ENCODE peak calls at places on chromosomes 11 and 22, in six cellular contexts. One of them, this sample, is unnamed.

GRCh38 chr11:116043857-116044256 is 539.6 kb upstream of the CADM1 start:
- DNase-seq in nephron progenitor cell: no peak
- DNase-seq in pancreas: no peak
- DNase-seq in uterus: no peak
- DNase-seq in HFF-Myc: no peak
- DNase-seq in endothelial cell: no peak
- DNase-seq in this sample: no peak

GRCh38 chr22:33335611-33336279 is 277.6 kb upstream of the SYN3 start:
- DNase-seq in pancreas: no peak
- DNase-seq in uterus: no peak
- DNase-seq in endothelial cell: no peak
- DNase-seq in nephron progenitor cell: no peak
- DNase-seq in HFF-Myc: no peak
- DNase-seq in this sample: no peak

GRCh38 chr11:76459299-76459698 is 14.5 kb downstream of the EMSY start:
- DNase-seq in pancreas: no peak
- DNase-seq in endothelial cell: no peak
- DNase-seq in HFF-Myc: no peak
- DNase-seq in uterus: no peak
- DNase-seq in nephron progenitor cell: no peak
- DNase-seq in this sample: no peak

GRCh38 chr11:45803981-45804805 is 756 bp upstream of the SLC35C1 start:
- DNase-seq in endothelial cell: peak; percentile 51
- DNase-seq in pancreas: peak; percentile 94
- DNase-seq in HFF-Myc: no peak
- DNase-seq in nephron progenitor cell: peak; percentile 74
- DNase-seq in uterus: peak; percentile 76
- DNase-seq in this sample: peak; percentile 92

GRCh38 chr11:95256204-95256819 is 25.3 kb upstream of the SESN3 start:
- DNase-seq in HFF-Myc: no peak
- DNase-seq in nephron progenitor cell: no peak
- DNase-seq in endothelial cell: no peak
- DNase-seq in pancreas: no peak
- DNase-seq in uterus: no peak
- DNase-seq in this sample: no peak

GRCh38 chr11:2511421-2512369 is 66.9 kb downstream of the KCNQ1 start:
- DNase-seq in nephron progenitor cell: no peak
- DNase-seq in endothelial cell: no peak
- DNase-seq in uterus: peak; percentile 11
- DNase-seq in HFF-Myc: no peak
- DNase-seq in pancreas: peak; percentile 38
- DNase-seq in this sample: peak; percentile 78

GRCh38 chr22:45932066-45932465 is 44.9 kb downstream of the WNT7B start:
- DNase-seq in HFF-Myc: no peak
- DNase-seq in uterus: no peak
- DNase-seq in pancreas: no peak
- DNase-seq in endothelial cell: no peak
- DNase-seq in nephron progenitor cell: no peak
- DNase-seq in this sample: no peak

GRCh38 chr11:57324154-57324885 is 432 bp downstream of the TNKS1BP1 start:
- DNase-seq in HFF-Myc: no peak
- DNase-seq in nephron progenitor cell: peak; percentile 74
- DNase-seq in pancreas: peak; percentile 89
- DNase-seq in endothelial cell: peak; percentile 75
- DNase-seq in uterus: peak; percentile 56
- DNase-seq in this sample: peak; percentile 89

GRCh38 chr11:48105096-48105990 is 111.3 kb upstream of the OR4B1 start:
- DNase-seq in uterus: no peak
- DNase-seq in HFF-Myc: no peak
- DNase-seq in nephron progenitor cell: no peak
- DNase-seq in pancreas: no peak
- DNase-seq in endothelial cell: no peak
- DNase-seq in this sample: peak; percentile 8

GRCh38 chr22:20247010-20247505 is 21.1 kb downstream of the RTN4R start:
- DNase-seq in endothelial cell: peak; percentile 22
- DNase-seq in pancreas: no peak
- DNase-seq in uterus: no peak
- DNase-seq in HFF-Myc: no peak
- DNase-seq in nephron progenitor cell: peak; percentile 39
- DNase-seq in this sample: no peak

DNA sequence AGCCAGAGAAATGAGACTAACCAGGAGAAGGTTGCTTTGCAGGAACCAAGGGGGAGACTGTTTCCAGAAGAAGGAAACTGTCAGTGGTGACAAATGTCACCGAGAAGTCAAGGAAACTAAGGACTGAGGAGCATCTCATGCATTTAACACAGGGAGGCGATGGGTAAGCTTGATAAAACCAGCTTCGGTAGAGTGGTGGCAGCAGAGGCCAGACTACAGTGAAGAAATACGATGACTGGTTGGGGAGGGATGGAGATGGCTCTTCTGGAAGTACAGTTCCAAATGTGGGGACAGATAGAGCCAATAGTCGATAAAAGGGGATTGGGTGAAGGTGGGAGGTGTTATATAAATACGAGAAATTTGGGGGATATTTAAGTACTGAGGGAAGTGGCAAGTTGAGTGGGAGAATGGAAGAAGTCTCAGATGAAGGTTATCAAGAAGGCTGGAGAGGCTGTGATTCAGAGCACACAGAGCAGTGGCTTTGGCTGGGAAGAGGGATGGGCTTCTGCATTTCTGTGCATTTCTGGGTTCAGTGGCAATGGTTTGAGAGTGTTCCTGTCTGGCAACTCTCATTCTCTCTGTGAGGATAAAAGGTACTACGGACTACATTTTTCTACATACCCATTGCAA is 29.2 kb downstream of the SC5D start:
- DNase-seq in uterus: no peak
- DNase-seq in endothelial cell: no peak
- DNase-seq in HFF-Myc: no peak
- DNase-seq in nephron progenitor cell: no peak
- DNase-seq in pancreas: no peak
- DNase-seq in this sample: no peak
- TF ChIP-seq CTCF in uterus: no peak
- TF ChIP-seq CTCF in endothelial cell: no peak
- TF ChIP-seq CTCF in HFF-Myc: peak; percentile 14
- TF ChIP-seq CTCF in nephron progenitor cell: no peak
- TF ChIP-seq CTCF in pancreas: peak; percentile 7
- TF ChIP-seq CTCF in this sample: peak; percentile 33

DNA sequence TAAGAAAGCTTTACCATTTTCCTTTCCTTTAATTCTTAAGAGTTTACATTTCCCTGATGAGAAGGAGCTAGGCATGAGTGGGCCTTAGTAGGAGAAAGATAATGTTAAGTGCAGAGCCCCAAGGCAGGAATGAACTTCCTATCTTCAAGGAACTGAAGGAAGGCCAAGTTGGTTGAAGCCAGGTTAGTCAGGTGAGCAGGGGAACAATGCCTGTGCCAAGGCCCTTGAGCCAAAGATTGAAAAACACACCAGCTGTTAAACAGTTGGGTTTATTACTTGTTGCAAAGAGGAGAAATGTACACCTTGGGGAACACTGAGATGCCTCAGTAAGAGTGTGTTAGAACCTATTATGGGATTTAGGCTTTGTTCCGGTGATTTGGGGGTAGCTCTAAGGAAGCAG is 10.0 kb downstream of the CNTF start:
- DNase-seq in HFF-Myc: no peak
- DNase-seq in pancreas: no peak
- DNase-seq in nephron progenitor cell: no peak
- DNase-seq in uterus: no peak
- DNase-seq in endothelial cell: no peak
- DNase-seq in this sample: no peak
- TF ChIP-seq CTCF in HFF-Myc: no peak
- TF ChIP-seq CTCF in pancreas: no peak
- TF ChIP-seq CTCF in nephron progenitor cell: no peak
- TF ChIP-seq CTCF in uterus: no peak
- TF ChIP-seq CTCF in endothelial cell: no peak
- TF ChIP-seq CTCF in this sample: no peak

DNA sequence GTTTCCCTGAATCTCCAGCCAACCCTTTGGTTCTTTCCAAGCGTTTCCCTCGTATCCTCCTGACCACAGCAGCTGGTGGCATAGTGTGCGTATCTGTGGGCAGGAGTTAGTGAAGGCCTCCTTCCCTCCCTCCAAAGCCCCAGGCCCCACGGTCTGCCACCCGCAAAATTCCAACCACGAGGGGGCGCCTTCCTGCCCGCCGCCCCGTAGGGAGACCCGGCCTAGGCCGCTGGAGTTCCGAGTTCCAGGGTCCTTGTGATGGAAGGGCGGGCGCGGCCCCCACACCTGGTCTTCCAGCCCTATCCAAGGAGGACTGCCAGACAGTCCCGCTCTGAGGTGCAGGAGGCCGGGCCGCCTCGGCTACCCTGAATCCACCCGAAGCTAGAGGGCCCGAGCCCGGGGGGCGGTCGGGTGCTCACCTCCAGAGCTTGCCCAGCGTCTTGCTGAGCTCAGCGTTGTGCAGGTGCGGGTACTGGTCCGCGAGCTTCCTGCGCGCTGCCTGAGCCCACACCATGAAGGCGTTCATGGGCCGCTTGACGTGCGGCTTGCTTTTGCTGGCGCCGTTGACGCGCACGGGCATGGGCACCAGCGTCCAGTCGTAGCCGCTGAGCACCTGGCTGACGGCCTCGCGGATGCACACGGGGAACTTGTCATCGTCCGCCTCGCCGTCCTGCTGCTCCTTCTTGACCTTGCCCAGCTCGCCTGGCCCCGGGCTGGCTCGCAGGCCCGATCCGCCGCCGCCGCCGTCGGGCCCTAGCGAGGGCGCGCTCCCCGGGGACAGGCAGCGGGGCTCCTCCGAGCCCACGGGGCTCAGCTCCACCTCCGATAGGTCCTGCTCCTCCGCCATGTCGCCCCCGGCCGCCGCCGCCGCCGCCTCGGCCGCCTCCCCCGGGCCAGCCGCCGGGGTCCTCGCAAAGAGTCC is 1.2 kb downstream of the SOX10 start:
- DNase-seq in HFF-Myc: no peak
- DNase-seq in uterus: no peak
- DNase-seq in pancreas: no peak
- DNase-seq in nephron progenitor cell: peak; percentile 61
- DNase-seq in endothelial cell: peak; percentile 69
- DNase-seq in this sample: no peak
- TF ChIP-seq CTCF in HFF-Myc: peak; percentile 55
- TF ChIP-seq CTCF in uterus: no peak
- TF ChIP-seq CTCF in pancreas: no peak
- TF ChIP-seq CTCF in nephron progenitor cell: peak; percentile 59
- TF ChIP-seq CTCF in endothelial cell: peak; percentile 81
- TF ChIP-seq CTCF in this sample: peak; percentile 13

GRCh38 chr11:130390071-130390758 is 38.2 kb downstream of the ADAMTS8 start:
- DNase-seq in nephron progenitor cell: no peak
- DNase-seq in HFF-Myc: peak; percentile 42
- DNase-seq in uterus: peak; percentile 46
- DNase-seq in pancreas: no peak
- DNase-seq in endothelial cell: no peak
- DNase-seq in this sample: no peak
- TF ChIP-seq CTCF in nephron progenitor cell: no peak
- TF ChIP-seq CTCF in HFF-Myc: peak; percentile 50
- TF ChIP-seq CTCF in uterus: peak; percentile 43
- TF ChIP-seq CTCF in pancreas: no peak
- TF ChIP-seq CTCF in endothelial cell: no peak
- TF ChIP-seq CTCF in this sample: peak; percentile 64

DNA sequence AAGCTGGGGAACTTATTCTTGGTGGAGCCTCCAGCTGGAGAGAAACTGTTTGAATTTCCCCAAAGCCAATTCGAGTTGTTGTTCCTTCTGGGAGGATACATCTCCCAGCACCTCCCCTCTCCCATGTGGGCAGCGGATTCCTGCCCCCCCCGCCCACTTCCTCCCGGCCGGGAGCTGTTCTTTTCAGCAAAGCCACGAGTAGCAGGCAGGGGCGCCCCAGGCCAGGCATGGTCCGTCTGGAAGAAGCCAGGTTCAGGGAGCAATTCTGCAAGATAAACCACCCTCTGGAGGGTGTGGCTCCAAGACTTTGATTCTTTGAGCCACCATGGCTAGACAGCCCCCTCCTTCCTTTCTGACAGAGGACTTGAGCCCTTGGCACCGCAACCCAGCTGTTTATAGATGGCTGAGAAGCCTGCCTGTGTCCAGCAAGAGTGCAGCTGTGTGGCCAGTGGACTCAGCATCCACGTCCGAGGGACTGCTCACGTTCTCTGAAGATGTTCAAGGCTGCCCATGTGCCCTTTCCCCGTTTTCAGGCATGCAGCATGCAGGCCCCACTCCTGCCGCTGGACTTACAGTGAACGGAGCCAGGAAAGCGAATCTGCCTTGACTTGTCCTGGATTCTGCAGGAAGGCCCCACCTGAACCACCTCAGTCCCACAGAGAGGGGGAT is 170.3 kb downstream of the CTTN start:
- DNase-seq in HFF-Myc: no peak
- DNase-seq in nephron progenitor cell: peak; percentile 66
- DNase-seq in endothelial cell: peak; percentile 33
- DNase-seq in pancreas: no peak
- DNase-seq in uterus: no peak
- DNase-seq in this sample: no peak
- TF ChIP-seq CTCF in HFF-Myc: no peak
- TF ChIP-seq CTCF in nephron progenitor cell: peak; percentile 29
- TF ChIP-seq CTCF in endothelial cell: no peak
- TF ChIP-seq CTCF in pancreas: no peak
- TF ChIP-seq CTCF in uterus: no peak
- TF ChIP-seq CTCF in this sample: peak; percentile 20

This sample was measured in osteocyte.